ENCODE peak calls at places on chromosome 17, in eight cellular contexts. One of them, this sample, is unnamed.

GRCh38 chr17:51397361-51398127 is 137.2 kb downstream of the UTP18 start:
- DNase-seq in posterior cingulate gyrus: no peak
- DNase-seq in SK-MEL-5: no peak
- DNase-seq in central memory CD4-positive, alpha-beta T cell: no peak
- DNase-seq in stimulated activated naive B cell treated with anti-CD40 and anti-IgM and Interleukin-4, amounts not matched to agents 10 μg/mL and 1 μg/mL and 100 μg/mL, for 72 hours: no peak
- DNase-seq in naive B cell: no peak
- DNase-seq in RCC 7860: peak
- DNase-seq in substantia nigra: no peak
- DNase-seq in this sample: peak

GRCh38 chr17:27921077-27921476 is 27.9 kb upstream of the LYRM9 start:
- DNase-seq in posterior cingulate gyrus: no peak
- DNase-seq in substantia nigra: no peak
- DNase-seq in naive B cell: no peak
- DNase-seq in SK-MEL-5: no peak
- DNase-seq in central memory CD4-positive, alpha-beta T cell: no peak
- DNase-seq in stimulated activated naive B cell treated with anti-CD40 and anti-IgM and Interleukin-4, amounts not matched to agents 10 μg/mL and 1 μg/mL and 100 μg/mL, for 72 hours: no peak
- DNase-seq in RCC 7860: no peak
- DNase-seq in this sample: no peak

GRCh38 chr17:5892897-5893656 is 177.1 kb upstream of the WSCD1 start:
- DNase-seq in stimulated activated naive B cell treated with anti-CD40 and anti-IgM and Interleukin-4, amounts not matched to agents 10 μg/mL and 1 μg/mL and 100 μg/mL, for 72 hours: no peak
- DNase-seq in naive B cell: no peak
- DNase-seq in SK-MEL-5: no peak
- DNase-seq in RCC 7860: no peak
- DNase-seq in posterior cingulate gyrus: no peak
- DNase-seq in substantia nigra: no peak
- DNase-seq in central memory CD4-positive, alpha-beta T cell: no peak
- DNase-seq in this sample: no peak

GRCh38 chr17:72416905-72417304 is 296.1 kb downstream of the SOX9 start:
- DNase-seq in posterior cingulate gyrus: no peak
- DNase-seq in SK-MEL-5: no peak
- DNase-seq in central memory CD4-positive, alpha-beta T cell: no peak
- DNase-seq in substantia nigra: no peak
- DNase-seq in stimulated activated naive B cell treated with anti-CD40 and anti-IgM and Interleukin-4, amounts not matched to agents 10 μg/mL and 1 μg/mL and 100 μg/mL, for 72 hours: no peak
- DNase-seq in RCC 7860: no peak
- DNase-seq in naive B cell: no peak
- DNase-seq in this sample: no peak

GRCh38 chr17:68096111-68096510 is 60.6 kb downstream of the KPNA2 start:
- DNase-seq in RCC 7860: no peak
- DNase-seq in posterior cingulate gyrus: no peak
- DNase-seq in naive B cell: no peak
- DNase-seq in substantia nigra: no peak
- DNase-seq in stimulated activated naive B cell treated with anti-CD40 and anti-IgM and Interleukin-4, amounts not matched to agents 10 μg/mL and 1 μg/mL and 100 μg/mL, for 72 hours: no peak
- DNase-seq in SK-MEL-5: no peak
- DNase-seq in central memory CD4-positive, alpha-beta T cell: no peak
- DNase-seq in this sample: no peak

GRCh38 chr17:75758131-75758905 is 6.7 kb downstream of the GALK1 start:
- DNase-seq in substantia nigra: no peak
- DNase-seq in naive B cell: no peak
- DNase-seq in stimulated activated naive B cell treated with anti-CD40 and anti-IgM and Interleukin-4, amounts not matched to agents 10 μg/mL and 1 μg/mL and 100 μg/mL, for 72 hours: no peak
- DNase-seq in RCC 7860: no peak
- DNase-seq in SK-MEL-5: no peak
- DNase-seq in posterior cingulate gyrus: no peak
- DNase-seq in central memory CD4-positive, alpha-beta T cell: no peak
- DNase-seq in this sample: no peak

GRCh38 chr17:36641877-36642845 is 40.8 kb downstream of the MRM1 start:
- DNase-seq in substantia nigra: no peak
- DNase-seq in central memory CD4-positive, alpha-beta T cell: no peak
- DNase-seq in stimulated activated naive B cell treated with anti-CD40 and anti-IgM and Interleukin-4, amounts not matched to agents 10 μg/mL and 1 μg/mL and 100 μg/mL, for 72 hours: no peak
- DNase-seq in SK-MEL-5: no peak
- DNase-seq in posterior cingulate gyrus: no peak
- DNase-seq in RCC 7860: no peak
- DNase-seq in naive B cell: no peak
- DNase-seq in this sample: no peak

GRCh38 chr17:6568186-6568758 is 11.9 kb upstream of the PITPNM3 start:
- DNase-seq in naive B cell: no peak
- DNase-seq in posterior cingulate gyrus: no peak
- DNase-seq in RCC 7860: no peak
- DNase-seq in substantia nigra: no peak
- DNase-seq in SK-MEL-5: no peak
- DNase-seq in stimulated activated naive B cell treated with anti-CD40 and anti-IgM and Interleukin-4, amounts not matched to agents 10 μg/mL and 1 μg/mL and 100 μg/mL, for 72 hours: no peak
- DNase-seq in central memory CD4-positive, alpha-beta T cell: no peak
- DNase-seq in this sample: no peak

GRCh38 chr17:3838206-3838605 is 7.8 kb downstream of the NCBP3 start:
- DNase-seq in naive B cell: no peak
- DNase-seq in central memory CD4-positive, alpha-beta T cell: no peak
- DNase-seq in SK-MEL-5: no peak
- DNase-seq in posterior cingulate gyrus: no peak
- DNase-seq in stimulated activated naive B cell treated with anti-CD40 and anti-IgM and Interleukin-4, amounts not matched to agents 10 μg/mL and 1 μg/mL and 100 μg/mL, for 72 hours: no peak
- DNase-seq in substantia nigra: no peak
- DNase-seq in RCC 7860: no peak
- DNase-seq in this sample: no peak

GRCh38 chr17:42131232-42131631 is 8.6 kb downstream of the HSPB9 start:
- DNase-seq in substantia nigra: no peak
- DNase-seq in central memory CD4-positive, alpha-beta T cell: no peak
- DNase-seq in stimulated activated naive B cell treated with anti-CD40 and anti-IgM and Interleukin-4, amounts not matched to agents 10 μg/mL and 1 μg/mL and 100 μg/mL, for 72 hours: no peak
- DNase-seq in posterior cingulate gyrus: no peak
- DNase-seq in RCC 7860: no peak
- DNase-seq in SK-MEL-5: no peak
- DNase-seq in naive B cell: no peak
- DNase-seq in this sample: no peak

GRCh38 chr17:76237859-76238313 is 2.4 kb downstream of the RNF157 start:
- DNase-seq in SK-MEL-5: no peak
- DNase-seq in substantia nigra: no peak
- DNase-seq in posterior cingulate gyrus: no peak
- DNase-seq in central memory CD4-positive, alpha-beta T cell: no peak
- DNase-seq in naive B cell: no peak
- DNase-seq in RCC 7860: peak
- DNase-seq in stimulated activated naive B cell treated with anti-CD40 and anti-IgM and Interleukin-4, amounts not matched to agents 10 μg/mL and 1 μg/mL and 100 μg/mL, for 72 hours: no peak
- DNase-seq in this sample: no peak

GRCh38 chr17:46080118-46081017 is 81.3 kb downstream of the STH start:
- DNase-seq in naive B cell: no peak
- DNase-seq in substantia nigra: no peak
- DNase-seq in RCC 7860: no peak
- DNase-seq in central memory CD4-positive, alpha-beta T cell: no peak
- DNase-seq in SK-MEL-5: no peak
- DNase-seq in posterior cingulate gyrus: no peak
- DNase-seq in stimulated activated naive B cell treated with anti-CD40 and anti-IgM and Interleukin-4, amounts not matched to agents 10 μg/mL and 1 μg/mL and 100 μg/mL, for 72 hours: no peak
- DNase-seq in this sample: no peak

GRCh38 chr17:8109669-8110455 is 8.5 kb downstream of the ALOXE3 start:
- DNase-seq in SK-MEL-5: peak
- DNase-seq in RCC 7860: no peak
- DNase-seq in stimulated activated naive B cell treated with anti-CD40 and anti-IgM and Interleukin-4, amounts not matched to agents 10 μg/mL and 1 μg/mL and 100 μg/mL, for 72 hours: peak
- DNase-seq in naive B cell: peak
- DNase-seq in central memory CD4-positive, alpha-beta T cell: peak
- DNase-seq in posterior cingulate gyrus: peak
- DNase-seq in substantia nigra: no peak
- DNase-seq in this sample: no peak

GRCh38 chr17:65627892-65628622 is 66.6 kb upstream of the AXIN2 start:
- DNase-seq in stimulated activated naive B cell treated with anti-CD40 and anti-IgM and Interleukin-4, amounts not matched to agents 10 μg/mL and 1 μg/mL and 100 μg/mL, for 72 hours: no peak
- DNase-seq in substantia nigra: no peak
- DNase-seq in RCC 7860: peak
- DNase-seq in central memory CD4-positive, alpha-beta T cell: no peak
- DNase-seq in SK-MEL-5: no peak
- DNase-seq in naive B cell: no peak
- DNase-seq in posterior cingulate gyrus: no peak
- DNase-seq in this sample: peak